ENCODE peak calls at places on chromosomes 2 and 18, in six cellular contexts. One of them, this sample, is unnamed.

GRCh38 chr2:110977388-110977787 is 143.3 kb upstream of the BCL2L11 start:
- DNase-seq in fibroblast of mammary gland: no peak
- DNase-seq in astrocyte of the cerebellum: no peak
- DNase-seq in thoracic aorta: no peak
- DNase-seq in vagina: no peak
- DNase-seq in cardiac fibroblast: no peak
- DNase-seq in this sample: no peak

GRCh38 chr2:64250751-64251405 is 106.7 kb upstream of the PELI1 start:
- DNase-seq in fibroblast of mammary gland: no peak
- DNase-seq in astrocyte of the cerebellum: no peak
- DNase-seq in thoracic aorta: no peak
- DNase-seq in vagina: no peak
- DNase-seq in cardiac fibroblast: no peak
- DNase-seq in this sample: no peak

GRCh38 chr2:180539541-180539940 is 440.9 kb upstream of the UBE2E3 start:
- DNase-seq in fibroblast of mammary gland: no peak
- DNase-seq in astrocyte of the cerebellum: no peak
- DNase-seq in thoracic aorta: no peak
- DNase-seq in vagina: no peak
- DNase-seq in cardiac fibroblast: no peak
- DNase-seq in this sample: no peak

GRCh38 chr2:45681675-45682074 is 30.2 kb downstream of the PRKCE start:
- DNase-seq in fibroblast of mammary gland: peak; percentile 94
- DNase-seq in astrocyte of the cerebellum: peak; percentile 64
- DNase-seq in thoracic aorta: no peak
- DNase-seq in vagina: no peak
- DNase-seq in cardiac fibroblast: peak; percentile 81
- DNase-seq in this sample: peak; percentile 82

GRCh38 chr18:65359479-65359878 is 391.3 kb upstream of the CDH7 start:
- DNase-seq in fibroblast of mammary gland: no peak
- DNase-seq in astrocyte of the cerebellum: no peak
- DNase-seq in thoracic aorta: no peak
- DNase-seq in vagina: no peak
- DNase-seq in cardiac fibroblast: no peak
- DNase-seq in this sample: no peak

GRCh38 chr18:77650799-77651385 is 401.2 kb downstream of the GALR1 start:
- DNase-seq in fibroblast of mammary gland: peak; percentile 54
- DNase-seq in astrocyte of the cerebellum: no peak
- DNase-seq in thoracic aorta: no peak
- DNase-seq in vagina: no peak
- DNase-seq in cardiac fibroblast: peak; percentile 63
- DNase-seq in this sample: peak; percentile 30

GRCh38 chr2:206920310-206920709 is 19.0 kb upstream of the CPO start:
- DNase-seq in fibroblast of mammary gland: no peak
- DNase-seq in astrocyte of the cerebellum: no peak
- DNase-seq in thoracic aorta: no peak
- DNase-seq in vagina: no peak
- DNase-seq in cardiac fibroblast: no peak
- DNase-seq in this sample: no peak

GRCh38 chr18:57898506-57899124 is 95.5 kb upstream of the ATP8B1 start:
- DNase-seq in fibroblast of mammary gland: peak; percentile 92
- DNase-seq in astrocyte of the cerebellum: peak; percentile 63
- DNase-seq in thoracic aorta: no peak
- DNase-seq in vagina: no peak
- DNase-seq in cardiac fibroblast: peak; percentile 46
- DNase-seq in this sample: peak; percentile 55

GRCh38 chr2:169900686-169901085 is 73.4 kb downstream of the UBR3 start:
- DNase-seq in fibroblast of mammary gland: no peak
- DNase-seq in astrocyte of the cerebellum: peak; percentile 5
- DNase-seq in thoracic aorta: no peak
- DNase-seq in vagina: no peak
- DNase-seq in cardiac fibroblast: no peak
- DNase-seq in this sample: peak; percentile 34

GRCh38 chr2:71688530-71688929 is 235.2 kb downstream of the DYSF start:
- DNase-seq in fibroblast of mammary gland: no peak
- DNase-seq in astrocyte of the cerebellum: no peak
- DNase-seq in thoracic aorta: no peak
- DNase-seq in vagina: no peak
- DNase-seq in cardiac fibroblast: no peak
- DNase-seq in this sample: no peak
- TF ChIP-seq CTCF in fibroblast of mammary gland: no peak
- TF ChIP-seq CTCF in astrocyte of the cerebellum: no peak
- TF ChIP-seq CTCF in thoracic aorta: no peak
- TF ChIP-seq CTCF in vagina: no peak
- TF ChIP-seq CTCF in cardiac fibroblast: no peak
- TF ChIP-seq CTCF in this sample: no peak

GRCh38 chr2:65382776-65383357 is 49.5 kb downstream of the SPRED2 start:
- DNase-seq in fibroblast of mammary gland: peak; percentile 94
- DNase-seq in astrocyte of the cerebellum: peak; percentile 56
- DNase-seq in thoracic aorta: peak; percentile 55
- DNase-seq in vagina: no peak
- DNase-seq in cardiac fibroblast: peak; percentile 86
- DNase-seq in this sample: peak; percentile 84
- H3K4me3 ChIP-seq in fibroblast of mammary gland: no peak overlapping the region
- H3K4me3 ChIP-seq in astrocyte of the cerebellum: no peak overlapping the region
- H3K4me3 ChIP-seq in thoracic aorta: peak overlapping the region; percentile 55
- H3K4me3 ChIP-seq in vagina: peak overlapping the region; percentile 18
- H3K4me3 ChIP-seq in cardiac fibroblast: peak overlapping the region; percentile 5
- H3K4me3 ChIP-seq in this sample: no peak overlapping the region

GRCh38 chr2:74333175-74333574 is 10.0 kb downstream of the SLC4A5 start:
- DNase-seq in fibroblast of mammary gland: peak; percentile 53
- DNase-seq in astrocyte of the cerebellum: peak; percentile 11
- DNase-seq in thoracic aorta: no peak
- DNase-seq in vagina: no peak
- DNase-seq in cardiac fibroblast: peak; percentile 66
- DNase-seq in this sample: peak; percentile 68
- TF ChIP-seq CTCF in fibroblast of mammary gland: peak; percentile 61
- TF ChIP-seq CTCF in astrocyte of the cerebellum: peak; percentile 56
- TF ChIP-seq CTCF in thoracic aorta: no peak
- TF ChIP-seq CTCF in vagina: no peak
- TF ChIP-seq CTCF in cardiac fibroblast: peak; percentile 65
- TF ChIP-seq CTCF in this sample: peak; percentile 72

GRCh38 chr2:12126325-12126724 is 379.9 kb downstream of the LPIN1 start:
- DNase-seq in fibroblast of mammary gland: no peak
- DNase-seq in astrocyte of the cerebellum: no peak
- DNase-seq in thoracic aorta: no peak
- DNase-seq in vagina: no peak
- DNase-seq in cardiac fibroblast: peak; percentile 10
- DNase-seq in this sample: no peak
- H3K4me3 ChIP-seq in fibroblast of mammary gland: no peak overlapping the region
- H3K4me3 ChIP-seq in astrocyte of the cerebellum: no peak overlapping the region
- H3K4me3 ChIP-seq in thoracic aorta: no peak overlapping the region
- H3K4me3 ChIP-seq in vagina: no peak overlapping the region
- H3K4me3 ChIP-seq in cardiac fibroblast: no peak overlapping the region
- H3K4me3 ChIP-seq in this sample: no peak overlapping the region

GRCh38 chr2:217880490-217880889 is 122.3 kb downstream of the TNS1 start:
- DNase-seq in fibroblast of mammary gland: no peak
- DNase-seq in astrocyte of the cerebellum: no peak
- DNase-seq in thoracic aorta: no peak
- DNase-seq in vagina: no peak
- DNase-seq in cardiac fibroblast: no peak
- DNase-seq in this sample: no peak
- TF ChIP-seq CTCF in fibroblast of mammary gland: peak; percentile 18
- TF ChIP-seq CTCF in astrocyte of the cerebellum: peak; percentile 28
- TF ChIP-seq CTCF in thoracic aorta: peak; percentile 24
- TF ChIP-seq CTCF in vagina: no peak
- TF ChIP-seq CTCF in cardiac fibroblast: peak; percentile 6
- TF ChIP-seq CTCF in this sample: peak; percentile 11

GRCh38 chr2:144079808-144080207 is 440.1 kb downstream of the ZEB2 start:
- DNase-seq in fibroblast of mammary gland: no peak
- DNase-seq in astrocyte of the cerebellum: no peak
- DNase-seq in thoracic aorta: no peak
- DNase-seq in vagina: no peak
- DNase-seq in cardiac fibroblast: no peak
- DNase-seq in this sample: no peak
- H3K4me3 ChIP-seq in fibroblast of mammary gland: no peak overlapping the region
- H3K4me3 ChIP-seq in astrocyte of the cerebellum: no peak overlapping the region
- H3K4me3 ChIP-seq in thoracic aorta: no peak overlapping the region
- H3K4me3 ChIP-seq in vagina: no peak overlapping the region
- H3K4me3 ChIP-seq in cardiac fibroblast: no peak overlapping the region
- H3K4me3 ChIP-seq in this sample: no peak overlapping the region

GRCh38 chr2:212891580-212891979 is 259.8 kb downstream of the IKZF2 start:
- DNase-seq in fibroblast of mammary gland: no peak
- DNase-seq in astrocyte of the cerebellum: no peak
- DNase-seq in thoracic aorta: no peak
- DNase-seq in vagina: no peak
- DNase-seq in cardiac fibroblast: no peak
- DNase-seq in this sample: no peak

GRCh38 chr2:212897296-212897695 is 254.1 kb downstream of the IKZF2 start:
- DNase-seq in fibroblast of mammary gland: no peak
- DNase-seq in astrocyte of the cerebellum: no peak
- DNase-seq in thoracic aorta: no peak
- DNase-seq in vagina: no peak
- DNase-seq in cardiac fibroblast: no peak
- DNase-seq in this sample: no peak

GRCh38 chr2:212893216-212893615 is 258.2 kb downstream of the IKZF2 start:
- DNase-seq in fibroblast of mammary gland: no peak
- DNase-seq in astrocyte of the cerebellum: no peak
- DNase-seq in thoracic aorta: no peak
- DNase-seq in vagina: no peak
- DNase-seq in cardiac fibroblast: no peak
- DNase-seq in this sample: no peak

GRCh38 chr2:212894026-212894425 is 257.4 kb downstream of the IKZF2 start:
- DNase-seq in fibroblast of mammary gland: no peak
- DNase-seq in astrocyte of the cerebellum: no peak
- DNase-seq in thoracic aorta: no peak
- DNase-seq in vagina: no peak
- DNase-seq in cardiac fibroblast: no peak
- DNase-seq in this sample: no peak

DNA sequence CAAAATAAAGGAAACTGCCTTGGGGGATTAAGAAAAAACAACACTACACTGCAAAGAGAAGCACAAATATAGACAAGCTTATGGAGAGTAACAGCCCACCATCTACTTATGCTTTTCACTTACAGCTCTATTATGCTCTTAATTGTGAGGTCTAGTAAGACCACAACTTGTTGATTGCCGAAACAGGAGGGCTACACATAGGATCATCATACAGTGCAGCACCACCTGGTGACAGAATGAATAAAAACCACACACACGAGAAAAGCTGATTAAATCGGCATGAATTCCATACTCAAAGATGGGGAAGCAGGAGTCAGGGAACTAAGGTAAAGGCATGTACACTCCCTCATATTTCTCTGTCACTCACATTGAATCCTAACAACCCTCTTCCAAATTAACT is 259.2 kb downstream of the IKZF2 start:
- DNase-seq in fibroblast of mammary gland: peak; percentile 70
- DNase-seq in astrocyte of the cerebellum: peak; percentile 22
- DNase-seq in thoracic aorta: no peak
- DNase-seq in vagina: no peak
- DNase-seq in cardiac fibroblast: peak; percentile 76
- DNase-seq in this sample: peak; percentile 78
- TF ChIP-seq CTCF in fibroblast of mammary gland: peak; percentile 62
- TF ChIP-seq CTCF in astrocyte of the cerebellum: peak; percentile 51
- TF ChIP-seq CTCF in thoracic aorta: no peak
- TF ChIP-seq CTCF in vagina: no peak
- TF ChIP-seq CTCF in cardiac fibroblast: peak; percentile 50
- TF ChIP-seq CTCF in this sample: peak; percentile 63

This sample was measured in fibroblast of pulmonary artery.